ENCODE peak calls at places on chromosomes 3 and 15, in ten cellular contexts. X is stomach, Z is fibroblast of lung, V is left ventricle myocardium inferior, Y is RWPE1, G is A549, O is AG04450, H is right atrium auricular region, K is IMR-90, I is breast epithelium. A is an unnamed sample.

GRCh38 chr3:122003112-122003511 is 18.9 kb downstream of the ILDR1 start:
- DNase-seq in G (no peak), O (no peak), I (no peak), K (no peak), X (no peak), Z (no peak), Y (no peak), V (no peak), H (no peak), A (no peak)

GRCh38 chr15:60047701-60048100 is 43.6 kb downstream of the FOXB1 start:
- DNase-seq in I (no peak), X (no peak), H (no peak), K (no peak), O (no peak), G (no peak), V (no peak), Y (no peak), Z (peak; percentile 22), A (no peak)

GRCh38 chr3:30658328-30659052 is 52.1 kb downstream of the TGFBR2 start:
- DNase-seq in K (peak; percentile 79), I (no peak), O (peak; percentile 43), H (no peak), G (peak; percentile 36), V (no peak), X (no peak), Y (no peak), Z (peak; percentile 68), A (no peak)

GRCh38 chr3:83230841-83231240 is 1469.4 kb upstream of the GBE1 start:
- DNase-seq in X (no peak), I (no peak), Z (no peak), K (no peak), Y (no peak), G (no peak), V (no peak), O (no peak), H (no peak), A (no peak)

GRCh38 chr3:157958471-157958870 is 147.7 kb downstream of the SHOX2 start:
- DNase-seq in V (no peak), K (no peak), X (no peak), O (no peak), Z (no peak), I (no peak), G (no peak), Y (no peak), H (no peak), A (no peak)

GRCh38 chr3:7332696-7333095 is 471.8 kb downstream of the GRM7 start:
- DNase-seq in O (no peak), Z (no peak), V (no peak), I (no peak), Y (no peak), H (no peak), K (no peak), G (no peak), X (no peak), A (no peak)

GRCh38 chr3:179956416-179956830 is 80.3 kb downstream of the PEX5L start:
- DNase-seq in X (no peak), Y (no peak), Z (no peak), O (no peak), G (no peak), I (no peak), K (no peak), H (no peak), V (no peak), A (no peak)

GRCh38 chr3:86774082-86774691 is 216.8 kb downstream of the VGLL3 start:
- DNase-seq in Z (peak; percentile 75), K (peak; percentile 58), O (no peak), Y (peak; percentile 4), G (peak; percentile 49), V (no peak), X (no peak), H (no peak), I (no peak), A (no peak)

GRCh38 chr3:57434041-57434440 is 110.1 kb downstream of the DNAH12 start:
- DNase-seq in I (no peak), Z (peak; percentile 49), G (peak; percentile 47), H (no peak), X (no peak), K (peak; percentile 28), V (no peak), O (no peak), Y (peak; percentile 31), A (no peak)
- TF ChIP-seq CTCF in I (no peak), Z (peak; percentile 26), G (peak; percentile 39), H (no peak), X (no peak), K (peak; percentile 42), V (peak; percentile 51), O (peak; percentile 45), Y (peak; percentile 46), A (no peak)

DNA sequence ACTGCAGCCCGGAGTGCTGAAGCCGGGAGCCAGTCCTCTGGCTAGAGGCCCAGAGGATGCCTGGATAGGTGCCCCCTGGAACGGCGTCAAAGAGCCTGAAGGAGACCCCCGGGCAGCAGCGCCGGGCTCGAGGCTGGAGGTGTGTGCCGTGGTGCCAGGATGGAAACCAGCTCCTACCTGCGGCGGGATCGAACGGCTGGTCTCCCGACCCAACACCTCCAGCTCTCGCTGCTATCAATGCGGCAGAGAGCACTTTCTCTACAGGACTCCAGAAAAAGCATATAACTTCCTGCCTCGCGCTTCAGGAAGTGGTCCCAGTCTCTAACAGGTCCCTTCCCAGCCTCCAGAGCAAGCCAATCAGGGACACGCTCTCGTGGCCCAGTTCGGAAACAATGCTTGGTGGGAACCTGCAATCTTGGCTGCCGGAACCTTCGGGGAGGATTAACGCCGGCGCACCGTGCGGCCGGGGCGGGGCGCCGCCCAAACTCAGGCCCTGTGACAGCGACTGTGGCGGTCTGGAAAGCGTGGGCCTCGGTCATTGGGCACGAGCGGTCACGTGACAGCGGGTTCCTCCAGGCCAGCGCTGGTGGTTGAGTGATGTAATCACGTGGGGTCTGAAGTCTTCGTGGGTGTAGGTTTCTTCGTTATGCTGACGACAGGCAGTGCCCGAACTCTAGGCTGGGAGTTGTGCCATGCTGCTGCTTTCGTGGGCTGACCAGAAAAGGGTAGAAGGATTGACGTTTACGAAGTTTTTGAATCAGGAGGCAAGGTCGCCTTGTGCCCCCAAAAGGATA is at the start of gene SLC33A1:
- DNase-seq in V (peak; percentile 99), X (peak; percentile 99), G (peak; percentile 100), O (peak; percentile 98), K (peak; percentile 99), I (peak; percentile 99), Z (peak; percentile 100), H (peak; percentile 100), Y (peak; percentile 99), A (peak; percentile 100)
- H3K27ac ChIP-seq in V (peak within 1 kb of the TSS; percentile 91), X (peak within 1 kb of the TSS; percentile 93), G (peak within 1 kb of the TSS; percentile 94), O (peak within 1 kb of the TSS; percentile 98), K (peak within 1 kb of the TSS; percentile 79), I (peak within 1 kb of the TSS; percentile 98), Z (peak within 1 kb of the TSS; percentile 91), H (peak within 1 kb of the TSS; percentile 97), Y (peak within 1 kb of the TSS; percentile 94), A (peak within 1 kb of the TSS; percentile 91)

GRCh38 chr3:23832523-23832922 is 26.8 kb downstream of the UBE2E1 start:
- DNase-seq in V (no peak), G (no peak), X (no peak), K (no peak), H (no peak), O (no peak), Y (no peak), Z (no peak), I (no peak), A (no peak)

GRCh38 chr3:23835807-23836206 is 30.1 kb downstream of the UBE2E1 start:
- DNase-seq in X (no peak), K (no peak), V (no peak), Y (no peak), I (no peak), Z (no peak), G (no peak), O (no peak), H (no peak), A (no peak)

GRCh38 chr3:23835087-23835486 is 29.3 kb downstream of the UBE2E1 start:
- DNase-seq in O (no peak), V (no peak), Z (no peak), K (no peak), G (no peak), I (no peak), H (no peak), Y (no peak), X (no peak), A (no peak)

GRCh38 chr3:23836536-23837230 is 30.9 kb downstream of the UBE2E1 start:
- DNase-seq in Y (no peak), K (no peak), I (no peak), V (no peak), G (no peak), X (no peak), Z (no peak), H (no peak), O (no peak), A (no peak)

DNA sequence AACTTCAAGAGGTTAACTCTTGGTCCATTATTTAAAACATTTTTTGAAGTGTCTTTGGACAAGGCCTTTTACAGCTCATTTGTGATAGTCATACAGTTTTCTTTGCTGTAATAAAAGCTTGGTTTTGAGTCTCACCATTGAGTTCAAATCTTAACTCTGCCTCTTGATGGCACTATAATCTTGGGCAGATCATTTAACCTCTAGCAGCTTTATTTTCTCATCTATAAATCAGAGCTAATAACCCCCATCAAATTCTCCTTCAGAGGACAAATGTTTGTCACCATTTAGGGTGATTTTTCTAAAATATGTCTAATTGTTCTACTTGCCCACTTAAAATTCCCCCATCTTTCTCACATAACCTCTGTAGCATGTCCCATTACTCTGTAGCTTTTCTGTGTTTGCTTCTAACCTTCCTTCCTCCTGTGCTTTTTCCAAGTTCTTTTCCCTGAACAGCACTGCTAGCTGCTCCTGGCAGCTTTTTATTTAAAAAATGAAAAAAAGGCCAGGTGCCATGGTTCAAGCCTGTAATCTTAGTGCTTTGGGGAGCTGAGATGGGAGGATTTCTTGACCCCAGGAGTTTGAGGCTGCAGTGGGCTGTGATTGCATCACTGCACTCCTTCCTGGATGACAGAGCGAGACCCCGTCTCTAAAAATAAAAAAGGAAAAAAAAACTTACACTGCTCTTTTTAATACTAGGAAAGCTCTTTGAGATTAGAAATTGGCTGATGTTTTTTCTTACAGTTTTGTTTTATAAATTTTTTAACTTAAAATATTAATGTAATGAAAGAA is 28.5 kb downstream of the UBE2E1 start:
- DNase-seq in K (no peak), H (no peak), Y (no peak), Z (peak; percentile 26), I (no peak), X (no peak), V (no peak), G (no peak), O (no peak), A (no peak)
- TF ChIP-seq CTCF in K (peak; percentile 26), H (peak; percentile 41), Y (peak; percentile 23), Z (no peak), I (no peak), X (no peak), V (peak; percentile 39), G (peak; percentile 40), O (peak; percentile 20), A (no peak)

GRCh38 chr3:100257601-100258000 is 3.2 kb upstream of the TBC1D23 start:
- DNase-seq in O (no peak), H (no peak), Y (no peak), K (peak; percentile 67), X (no peak), G (no peak), Z (no peak), I (no peak), V (no peak), A (no peak)

GRCh38 chr3:100261481-100261903 is 700 bp downstream of the TBC1D23 start:
- DNase-seq in K (no peak), G (no peak), O (no peak), I (no peak), V (no peak), Y (no peak), X (no peak), Z (no peak), H (no peak), A (no peak)

GRCh38 chr3:100263583-100263982 is 2.8 kb downstream of the TBC1D23 start:
- DNase-seq in K (no peak), Z (no peak), Y (no peak), H (no peak), G (no peak), I (no peak), X (no peak), O (no peak), V (no peak), A (no peak)

GRCh38 chr3:100260081-100260684 is 609 bp upstream of the TBC1D23 start:
- DNase-seq in O (no peak), X (no peak), Y (no peak), K (peak; percentile 51), V (peak; percentile 47), Z (peak; percentile 72), G (no peak), H (no peak), I (no peak), A (peak; percentile 78)

GRCh38 chr3:100260685-100261480 is at the start of gene TBC1D23:
- DNase-seq in V (peak; percentile 98), O (peak; percentile 99), Z (peak; percentile 100), I (peak; percentile 98), H (peak; percentile 99), K (peak; percentile 100), Y (peak; percentile 98), X (peak; percentile 97), G (peak; percentile 100), A (peak; percentile 100)
- H3K27ac ChIP-seq in V (peak within 1 kb of the TSS; percentile 94), O (peak within 1 kb of the TSS; percentile 98), Z (peak within 1 kb of the TSS; percentile 99), I (peak within 1 kb of the TSS; percentile 99), H (peak within 1 kb of the TSS; percentile 92), K (peak within 1 kb of the TSS; percentile 90), Y (peak within 1 kb of the TSS; percentile 92), X (peak within 1 kb of the TSS; percentile 95), G (peak within 1 kb of the TSS; percentile 94), A (peak within 1 kb of the TSS; percentile 99)

A was measured in coronary artery.